ENCODE peak calls at places on chromosomes 6 and 20, in five cellular contexts. One of them, this sample, is unnamed. For H3K9me3 and H3K36me3, the result is how much of the 10 kb centered on the place peaks cover.

GRCh38 chr6:124977067-124977908 is 15.1 kb downstream of the RNF217 start:
- DNase-seq in stomach: no peak
- DNase-seq in HepG2: no peak
- DNase-seq in spleen: no peak
- DNase-seq in IMR-90: peak
- DNase-seq in this sample: no peak

GRCh38 chr6:112429226-112429625 is 82.1 kb downstream of the RFPL4B start:
- DNase-seq in stomach: no peak
- DNase-seq in HepG2: no peak
- DNase-seq in spleen: no peak
- DNase-seq in IMR-90: peak
- DNase-seq in this sample: no peak

GRCh38 chr20:45970646-45971424 is 1.2 kb downstream of the ZNF335 start:
- DNase-seq in stomach: peak
- DNase-seq in HepG2: no peak
- DNase-seq in spleen: peak
- DNase-seq in IMR-90: peak
- DNase-seq in this sample: peak

GRCh38 chr6:83432626-83433025 is 1.8 kb upstream of the ME1 start:
- DNase-seq in stomach: no peak
- DNase-seq in HepG2: no peak
- DNase-seq in spleen: no peak
- DNase-seq in IMR-90: peak
- DNase-seq in this sample: no peak

GRCh38 chr6:84072452-84072997 is 39.0 kb downstream of the MRAP2 start:
- DNase-seq in stomach: no peak
- DNase-seq in HepG2: no peak
- DNase-seq in spleen: no peak
- DNase-seq in IMR-90: no peak
- DNase-seq in this sample: no peak

GRCh38 chr20:19659468-19659867 is 98.6 kb upstream of the RIN2 start:
- DNase-seq in stomach: no peak
- DNase-seq in HepG2: no peak
- DNase-seq in spleen: no peak
- DNase-seq in IMR-90: no peak
- DNase-seq in this sample: no peak

GRCh38 chr20:24118781-24119175 is 130.2 kb upstream of the GGTLC1 start:
- DNase-seq in stomach: no peak
- DNase-seq in HepG2: no peak
- DNase-seq in spleen: no peak
- DNase-seq in IMR-90: no peak
- DNase-seq in this sample: no peak

GRCh38 chr6:36095497-36096391 is 34.6 kb upstream of the MAPK13 start:
- DNase-seq in stomach: peak
- DNase-seq in HepG2: peak
- DNase-seq in spleen: no peak
- DNase-seq in IMR-90: no peak
- DNase-seq in this sample: peak

GRCh38 chr20:24045621-24046020 is 57.0 kb upstream of the GGTLC1 start:
- DNase-seq in stomach: no peak
- DNase-seq in HepG2: no peak
- DNase-seq in spleen: no peak
- DNase-seq in IMR-90: no peak
- DNase-seq in this sample: no peak

GRCh38 chr20:35334511-35335101 is 42.4 kb upstream of the FAM83C start:
- DNase-seq in stomach: no peak
- DNase-seq in HepG2: no peak
- DNase-seq in spleen: no peak
- DNase-seq in IMR-90: peak
- DNase-seq in this sample: no peak

GRCh38 chr6:72321741-72322140 is 300.1 kb upstream of the KCNQ5 start:
- DNase-seq in stomach: no peak
- DNase-seq in HepG2: no peak
- DNase-seq in spleen: no peak
- DNase-seq in IMR-90: peak
- DNase-seq in this sample: no peak

GRCh38 chr20:33164763-33165095 is 3.2 kb upstream of the BPIFA2 start:
- DNase-seq in stomach: no peak
- DNase-seq in HepG2: no peak
- DNase-seq in spleen: no peak
- DNase-seq in IMR-90: no peak
- DNase-seq in this sample: no peak

GRCh38 chr20:35387334-35387733 is 24.4 kb downstream of the UQCC1 start:
- DNase-seq in stomach: no peak
- DNase-seq in HepG2: peak
- DNase-seq in spleen: no peak
- DNase-seq in IMR-90: peak
- DNase-seq in this sample: no peak

GRCh38 chr6:19501737-19502245 is 335.4 kb upstream of the ID4 start:
- DNase-seq in stomach: no peak
- DNase-seq in HepG2: no peak
- DNase-seq in spleen: no peak
- DNase-seq in IMR-90: no peak
- DNase-seq in this sample: no peak
- H3K9me3 ChIP-seq in stomach: under half
- H3K9me3 ChIP-seq in HepG2: under half
- H3K9me3 ChIP-seq in spleen: under half
- H3K9me3 ChIP-seq in IMR-90: under half
- H3K9me3 ChIP-seq in this sample: under half

GRCh38 chr6:41647061-41647511 is 8.8 kb downstream of the MDFI start:
- DNase-seq in stomach: no peak
- DNase-seq in HepG2: no peak
- DNase-seq in spleen: no peak
- DNase-seq in IMR-90: no peak
- DNase-seq in this sample: no peak

GRCh38 chr6:41648070-41648585 is 9.9 kb downstream of the MDFI start:
- DNase-seq in stomach: no peak
- DNase-seq in HepG2: no peak
- DNase-seq in spleen: no peak
- DNase-seq in IMR-90: no peak
- DNase-seq in this sample: no peak

GRCh38 chr6:41650120-41650519 is 11.9 kb downstream of the MDFI start:
- DNase-seq in stomach: no peak
- DNase-seq in HepG2: no peak
- DNase-seq in spleen: no peak
- DNase-seq in IMR-90: no peak
- DNase-seq in this sample: no peak

GRCh38 chr6:41649596-41649995 is 11.3 kb downstream of the MDFI start:
- DNase-seq in stomach: no peak
- DNase-seq in HepG2: no peak
- DNase-seq in spleen: no peak
- DNase-seq in IMR-90: no peak
- DNase-seq in this sample: no peak

DNA sequence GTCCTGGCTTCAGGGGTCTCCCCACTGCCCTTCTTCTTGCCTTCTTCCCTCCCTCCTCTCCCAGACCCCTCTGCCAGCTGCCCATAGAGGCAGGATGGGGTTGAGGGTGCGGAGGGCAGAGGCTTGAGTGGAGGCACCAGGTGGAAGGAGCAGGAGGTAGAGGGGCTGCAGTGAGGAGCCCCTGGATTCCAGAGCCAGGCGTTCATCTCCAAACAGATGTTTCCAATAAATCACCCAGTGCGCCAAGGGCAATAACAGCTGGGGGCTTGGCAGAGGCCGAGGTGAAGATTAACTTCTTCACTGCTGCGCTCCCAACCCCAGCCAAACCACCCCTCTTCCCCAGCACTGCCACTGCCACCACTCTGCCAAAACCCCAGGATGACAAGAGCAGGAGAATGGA is 10.7 kb downstream of the MDFI start:
- DNase-seq in stomach: no peak
- DNase-seq in HepG2: no peak
- DNase-seq in spleen: no peak
- DNase-seq in IMR-90: no peak
- DNase-seq in this sample: peak
- H3K36me3 ChIP-seq in stomach: under half
- H3K36me3 ChIP-seq in HepG2: under half
- H3K36me3 ChIP-seq in spleen: under half
- H3K36me3 ChIP-seq in IMR-90: under half
- H3K36me3 ChIP-seq in this sample: under half

DNA sequence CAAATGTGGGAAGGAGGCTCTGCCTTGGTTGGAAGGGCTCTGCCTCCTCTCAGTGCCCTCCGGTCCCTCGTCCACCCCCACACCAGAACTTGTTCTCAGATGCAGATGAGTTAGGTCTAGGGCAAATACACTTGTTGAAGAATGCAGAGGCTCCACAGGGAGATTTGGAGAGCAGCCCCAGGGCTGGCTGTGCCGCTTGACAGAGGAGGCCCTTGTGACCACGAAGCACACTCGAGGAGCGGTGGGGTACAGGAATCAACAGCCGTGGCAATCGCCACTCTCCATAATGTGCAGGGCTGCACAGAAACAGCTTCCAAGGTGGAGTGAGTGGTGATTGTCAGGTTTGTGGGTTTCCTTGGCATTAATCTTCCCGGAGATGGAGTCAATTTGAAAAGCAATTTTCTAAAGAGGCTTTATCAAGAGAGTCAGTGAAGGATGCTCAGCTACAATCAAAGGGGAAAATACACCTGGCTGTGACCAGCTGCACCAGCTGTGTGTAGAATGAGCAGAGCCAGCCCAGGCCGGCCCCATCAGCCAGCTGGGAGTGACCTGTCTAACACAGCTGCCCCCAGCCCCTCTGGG is 59.5 kb downstream of the BFSP1 start:
- DNase-seq in stomach: no peak
- DNase-seq in HepG2: no peak
- DNase-seq in spleen: no peak
- DNase-seq in IMR-90: no peak
- DNase-seq in this sample: no peak
- TF ChIP-seq POLR2A in stomach: no peak
- TF ChIP-seq POLR2A in HepG2: no peak
- TF ChIP-seq POLR2A in spleen: no peak
- TF ChIP-seq POLR2A in IMR-90: no peak
- TF ChIP-seq POLR2A in this sample: no peak

GRCh38 chr20:59770851-59771250 is 162.6 kb downstream of the SYCP2 start:
- DNase-seq in stomach: no peak
- DNase-seq in HepG2: no peak
- DNase-seq in spleen: no peak
- DNase-seq in IMR-90: no peak
- DNase-seq in this sample: no peak
- H3K9me3 ChIP-seq in stomach: under half
- H3K9me3 ChIP-seq in HepG2: under half
- H3K9me3 ChIP-seq in spleen: under half
- H3K9me3 ChIP-seq in IMR-90: under half
- H3K9me3 ChIP-seq in this sample: under half

GRCh38 chr20:47314647-47315338 is 41.7 kb downstream of the ZMYND8 start:
- DNase-seq in stomach: no peak
- DNase-seq in HepG2: no peak
- DNase-seq in spleen: no peak
- DNase-seq in IMR-90: no peak
- DNase-seq in this sample: no peak

GRCh38 chr20:47311967-47312681 is 44.4 kb downstream of the ZMYND8 start:
- DNase-seq in stomach: no peak
- DNase-seq in HepG2: no peak
- DNase-seq in spleen: no peak
- DNase-seq in IMR-90: no peak
- DNase-seq in this sample: no peak

GRCh38 chr20:47310729-47311128 is 45.8 kb downstream of the ZMYND8 start:
- DNase-seq in stomach: no peak
- DNase-seq in HepG2: no peak
- DNase-seq in spleen: no peak
- DNase-seq in IMR-90: no peak
- DNase-seq in this sample: no peak

GRCh38 chr20:47309806-47310426 is 46.6 kb downstream of the ZMYND8 start:
- DNase-seq in stomach: peak
- DNase-seq in HepG2: no peak
- DNase-seq in spleen: no peak
- DNase-seq in IMR-90: no peak
- DNase-seq in this sample: no peak

DNA sequence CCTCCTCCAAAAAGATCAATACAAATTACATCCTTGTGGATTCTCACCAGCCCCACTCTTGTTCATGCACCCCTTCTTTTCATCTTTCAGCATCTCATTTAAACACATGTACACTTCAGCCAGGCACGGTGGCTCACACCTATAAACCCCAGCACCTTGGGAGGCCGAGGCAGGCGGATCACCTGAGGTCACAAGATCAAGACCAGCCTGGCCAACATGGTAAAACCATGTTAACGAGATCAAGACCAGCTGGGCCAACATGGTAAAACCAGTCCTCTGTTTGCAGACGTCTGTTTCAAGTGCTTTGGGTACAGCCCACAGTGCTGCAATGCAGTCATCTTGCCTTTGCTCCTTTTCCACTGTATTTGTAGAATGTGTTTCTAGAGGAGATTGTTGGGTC is 45.3 kb downstream of the ZMYND8 start:
- DNase-seq in stomach: no peak
- DNase-seq in HepG2: no peak
- DNase-seq in spleen: no peak
- DNase-seq in IMR-90: no peak
- DNase-seq in this sample: no peak
- H3K36me3 ChIP-seq in stomach: under half
- H3K36me3 ChIP-seq in HepG2: under half
- H3K36me3 ChIP-seq in spleen: half or more
- H3K36me3 ChIP-seq in IMR-90: under half
- H3K36me3 ChIP-seq in this sample: under half

This sample was measured in right lobe of liver.